ENCODE peak calls at places on chromosomes 3 and 15, in four cellular contexts. One of them, this sample, is unnamed.

GRCh38 chr3:169886671-169887070 is 16.9 kb upstream of the LRRC31 start:
- DNase-seq in NCI-H2029: peak
- DNase-seq in frontal cortex: peak
- DNase-seq in T-helper 17 cell: no peak
- DNase-seq in this sample: peak

GRCh38 chr3:187021748-187022402 is 91.5 kb downstream of the ST6GAL1 start:
- DNase-seq in NCI-H2029: no peak
- DNase-seq in frontal cortex: no peak
- DNase-seq in T-helper 17 cell: no peak
- DNase-seq in this sample: no peak

GRCh38 chr15:47887181-47887580 is 169.9 kb downstream of the SEMA6D start:
- DNase-seq in NCI-H2029: peak
- DNase-seq in T-helper 17 cell: no peak
- DNase-seq in frontal cortex: no peak
- DNase-seq in this sample: no peak

GRCh38 chr15:57865294-57865693 is 158.8 kb downstream of the POLR2M start:
- DNase-seq in frontal cortex: no peak
- DNase-seq in T-helper 17 cell: no peak
- DNase-seq in NCI-H2029: no peak
- DNase-seq in this sample: peak

GRCh38 chr3:151316267-151316991 is at the start of gene GPR87:
- DNase-seq in frontal cortex: no peak
- DNase-seq in T-helper 17 cell: no peak
- DNase-seq in NCI-H2029: no peak
- DNase-seq in this sample: no peak

GRCh38 chr15:35308802-35309201 is 223.7 kb upstream of the NANOGP8 start:
- DNase-seq in frontal cortex: no peak
- DNase-seq in NCI-H2029: no peak
- DNase-seq in T-helper 17 cell: no peak
- DNase-seq in this sample: peak

GRCh38 chr3:142523921-142524566 is 54.5 kb downstream of the ATR start:
- DNase-seq in NCI-H2029: no peak
- DNase-seq in frontal cortex: no peak
- DNase-seq in T-helper 17 cell: no peak
- DNase-seq in this sample: no peak

GRCh38 chr15:74176262-74177208 is 3.0 kb downstream of the ISLR start:
- DNase-seq in T-helper 17 cell: no peak
- DNase-seq in frontal cortex: no peak
- DNase-seq in NCI-H2029: no peak
- DNase-seq in this sample: no peak

GRCh38 chr3:62718515-62719320 is 156.5 kb downstream of the CADPS start:
- DNase-seq in frontal cortex: no peak
- DNase-seq in T-helper 17 cell: no peak
- DNase-seq in NCI-H2029: no peak
- DNase-seq in this sample: no peak

GRCh38 chr3:129106320-129106719 is 15.3 kb downstream of the RAB43 start:
- DNase-seq in NCI-H2029: no peak
- DNase-seq in frontal cortex: no peak
- DNase-seq in T-helper 17 cell: no peak
- DNase-seq in this sample: no peak